ENCODE peak calls at places on chromosome 1, in six cellular contexts. K, T, O, F, P and V are unnamed samples.

GRCh38 chr1:64748222-64748621 is 3.3 kb downstream of the RAVER2 start:
- DNase-seq in K (no peak), T (no peak), F (no peak), O (no peak), P (no peak), V (no peak)

GRCh38 chr1:27637052-27637451 is 2.1 kb upstream of the FGR start:
- DNase-seq in T (no peak), O (no peak), K (peak; percentile 63), F (no peak), P (no peak), V (peak; percentile 44)

GRCh38 chr1:54365020-54365797 is 41.0 kb downstream of the SSBP3 start:
- DNase-seq in O (no peak), F (no peak), P (no peak), T (no peak), K (no peak), V (no peak)

GRCh38 chr1:53115403-53116306 is 26.8 kb downstream of the SLC1A7 start:
- DNase-seq in K (peak; percentile 65), P (peak; percentile 51), F (peak; percentile 94), T (no peak), O (peak; percentile 72), V (peak; percentile 91)

GRCh38 chr1:233081686-233082085 is 131.3 kb downstream of the NTPCR start:
- DNase-seq in T (no peak), K (peak; percentile 47), P (no peak), F (peak; percentile 64), O (no peak), V (peak; percentile 78)

GRCh38 chr1:56938636-56939035 is 27.2 kb downstream of the C8B start:
- DNase-seq in F (no peak), T (no peak), O (no peak), P (no peak), K (no peak), V (no peak)

GRCh38 chr1:14138135-14138506 is 438.1 kb downstream of the PRDM2 start:
- DNase-seq in F (no peak), O (no peak), T (no peak), K (no peak), P (no peak), V (no peak)

GRCh38 chr1:217133958-217134856 is 411.0 kb upstream of the ESRRG start:
- DNase-seq in K (peak; percentile 21), T (peak; percentile 63), O (peak; percentile 18), F (peak; percentile 39), P (peak; percentile 41), V (peak; percentile 42)

GRCh38 chr1:51898090-51898734 is 19.7 kb upstream of the NRDC start:
- DNase-seq in O (no peak), F (no peak), T (no peak), K (peak; percentile 97), P (no peak), V (peak; percentile 80)

GRCh38 chr1:73617145-73617544 is 580.8 kb downstream of the LRRIQ3 start:
- DNase-seq in P (no peak), T (no peak), K (no peak), F (no peak), O (no peak), V (no peak)

GRCh38 chr1:59605761-59606160 is 209.0 kb upstream of the HOOK1 start:
- DNase-seq in K (peak; percentile 78), T (no peak), F (no peak), O (no peak), P (no peak), V (peak; percentile 62)

GRCh38 chr1:91402023-91402422 is 2.6 kb downstream of the HFM1 start:
- DNase-seq in F (no peak), P (no peak), O (no peak), K (peak; percentile 20), T (no peak), V (peak; percentile 24)

GRCh38 chr1:21327566-21328323 is 37.5 kb upstream of the ECE1 start:
- DNase-seq in P (no peak), O (no peak), K (no peak), F (no peak), T (no peak), V (no peak)

GRCh38 chr1:2837823-2838222 is 36.3 kb upstream of the TTC34 start:
- DNase-seq in O (no peak), T (no peak), F (no peak), P (no peak), K (no peak), V (no peak)

GRCh38 chr1:91217911-91218310 is 186.7 kb downstream of the HFM1 start:
- DNase-seq in K (no peak), O (no peak), T (no peak), F (no peak), P (no peak), V (no peak)

GRCh38 chr1:188425687-188426086 is 1596.9 kb downstream of the PLA2G4A start:
- DNase-seq in F (no peak), O (no peak), T (no peak), P (no peak), K (peak; percentile 94), V (peak; percentile 62)

GRCh38 chr1:201637282-201638076 is 98.6 kb downstream of the NAV1 start:
- DNase-seq in P (no peak), F (no peak), O (no peak), K (peak; percentile 68), T (no peak), V (peak; percentile 89)

GRCh38 chr1:65163193-65163805 is 15.3 kb downstream of the AK4 start:
- DNase-seq in F (no peak), O (no peak), K (no peak), T (no peak), P (no peak), V (no peak)

GRCh38 chr1:209585672-209586071 is 2.2 kb downstream of the CAMK1G start:
- DNase-seq in O (no peak), F (peak; percentile 42), K (no peak), P (peak; percentile 47), T (peak; percentile 66), V (peak; percentile 80)

GRCh38 chr1:235133086-235133485 is 4.4 kb upstream of the TOMM20 start:
- DNase-seq in F (no peak), K (no peak), P (no peak), T (peak; percentile 6), O (no peak), V (no peak)

GRCh38 chr1:221776495-221777413 is 34.9 kb upstream of the DUSP10 start:
- DNase-seq in F (no peak), T (no peak), P (no peak), K (no peak), O (no peak), V (no peak)

GRCh38 chr1:168480997-168481396 is 62.8 kb downstream of the XCL2 start:
- DNase-seq in O (no peak), P (peak; percentile 53), K (no peak), F (peak; percentile 39), T (no peak), V (no peak)

GRCh38 chr1:12424150-12424549 is 193.9 kb downstream of the DHRS3 start:
- DNase-seq in F (no peak), T (no peak), P (no peak), O (no peak), K (peak; percentile 80), V (no peak)

DNA sequence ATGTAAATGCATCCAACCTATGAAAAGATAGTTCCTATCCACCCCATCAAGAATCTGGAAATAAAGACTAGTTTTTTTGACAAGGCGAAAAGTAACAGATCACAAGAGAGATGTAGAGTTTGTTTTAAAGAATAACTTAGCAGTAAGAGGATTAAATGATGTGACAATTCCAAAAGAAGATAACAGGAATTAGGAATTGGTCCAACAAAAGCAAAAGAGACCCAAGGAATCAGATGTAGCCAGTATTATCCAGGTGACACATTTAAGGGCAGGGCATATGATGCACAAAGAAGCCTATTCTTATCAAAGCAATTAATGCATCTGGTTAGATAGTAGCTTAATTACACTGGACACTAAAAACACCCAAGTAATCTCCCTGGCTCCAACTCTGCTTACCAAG is 53.8 kb downstream of the PUM1 start:
- DNase-seq in P (no peak), O (no peak), F (no peak), T (no peak), K (no peak), V (no peak)
- H3K4ac ChIP-seq in P (no peak overlapping the region), O (no peak overlapping the region), F (no peak overlapping the region), T (no peak overlapping the region), K (no peak overlapping the region), V (no peak overlapping the region)

DNA sequence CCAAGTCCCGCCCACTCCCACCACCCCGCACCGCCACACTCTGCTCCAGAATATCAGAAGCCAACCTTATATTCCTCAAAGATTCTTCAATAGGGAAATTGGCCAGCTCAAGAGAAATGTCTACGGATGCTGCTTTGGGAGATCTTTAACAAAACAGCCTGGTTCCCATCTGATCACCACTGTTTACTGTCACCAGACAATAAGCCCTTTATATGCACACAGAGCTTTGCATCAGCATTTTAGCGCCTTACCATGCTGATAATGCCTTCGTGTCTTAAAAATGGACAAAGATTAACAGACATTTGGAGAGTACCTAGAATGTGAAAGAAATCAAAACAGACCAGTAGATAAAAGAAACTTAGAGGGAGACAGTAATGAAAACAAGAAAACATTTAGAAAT is 141.7 kb upstream of the SYT6 start:
- DNase-seq in P (no peak), F (no peak), K (no peak), O (no peak), T (no peak), V (no peak)
- H3K9ac ChIP-seq in P (no peak overlapping the region), F (no peak overlapping the region), K (no peak overlapping the region), O (no peak overlapping the region), T (no peak overlapping the region), V (no peak overlapping the region)

DNA sequence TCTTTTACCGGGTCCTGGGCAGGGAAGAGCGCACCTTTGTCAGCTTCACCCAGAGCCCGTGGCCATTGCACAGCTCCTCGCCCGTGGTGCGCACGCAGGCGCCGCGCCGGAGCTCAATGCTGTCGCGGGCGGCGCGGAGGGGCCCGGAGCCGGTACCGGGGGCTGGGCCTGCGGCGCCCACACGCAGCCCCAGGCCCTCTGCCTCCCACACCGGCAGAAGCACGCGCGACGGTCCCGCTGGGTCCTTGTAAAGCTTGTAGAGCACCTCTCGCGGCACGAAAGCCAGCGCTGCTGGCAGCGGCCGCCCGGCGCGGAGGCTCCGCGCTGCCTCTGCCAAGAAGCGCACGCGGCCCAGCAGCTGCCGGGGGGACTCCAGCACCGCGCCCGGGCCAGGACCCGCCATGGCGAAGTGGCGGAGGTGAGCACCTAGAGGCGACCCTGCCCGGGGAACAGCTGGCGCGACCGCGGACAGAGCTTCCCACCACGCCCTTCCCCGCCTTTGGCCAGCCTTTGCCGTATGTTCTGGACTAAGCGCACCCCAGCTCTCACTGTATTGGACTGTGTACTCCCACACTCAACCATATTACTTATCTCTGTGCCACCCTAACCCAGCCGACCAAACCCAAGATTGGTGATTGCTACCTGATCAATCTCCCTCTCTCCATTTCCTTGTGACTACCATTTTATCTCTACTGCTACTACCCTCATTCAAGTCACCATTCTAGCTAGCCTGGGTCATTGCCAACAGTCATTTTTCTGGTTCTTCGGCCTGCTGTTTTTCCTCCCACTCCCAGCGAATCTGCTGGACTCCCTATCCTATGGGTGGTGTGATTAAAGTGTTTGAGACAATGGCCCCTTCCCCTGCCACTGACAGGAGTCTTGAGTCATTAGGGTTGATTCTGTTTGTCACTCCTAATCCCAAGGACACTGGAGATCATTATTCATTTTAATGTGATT is at the start of gene HECTD3:
- DNase-seq in K (peak; percentile 71), O (peak; percentile 56), P (peak; percentile 75), F (peak; percentile 72), T (peak; percentile 75), V (peak; percentile 83)
- H2BK5ac ChIP-seq in K (peak within 1 kb of the TSS; percentile 77), O (no peak within 1 kb of the TSS), P (no peak within 1 kb of the TSS), F (no peak within 1 kb of the TSS), T (peak within 1 kb of the TSS; percentile 61), V (no peak within 1 kb of the TSS)

GRCh38 chr1:162347281-162347680 is 29.4 kb downstream of the SPATA46 start:
- DNase-seq in F (no peak), O (no peak), K (no peak), T (no peak), P (no peak), V (no peak)

GRCh38 chr1:162351443-162351842 is 25.2 kb downstream of the SPATA46 start:
- DNase-seq in K (no peak), P (no peak), T (no peak), O (no peak), F (peak; percentile 50), V (no peak)

GRCh38 chr1:162353078-162353477 is 23.6 kb downstream of the SPATA46 start:
- DNase-seq in P (no peak), O (no peak), K (no peak), T (no peak), F (peak; percentile 19), V (no peak)

GRCh38 chr1:162349635-162350330 is 26.9 kb downstream of the SPATA46 start:
- DNase-seq in F (peak; percentile 23), T (no peak), P (no peak), O (no peak), K (peak; percentile 77), V (peak; percentile 90)
- H3K4ac ChIP-seq in F (no peak overlapping the region), T (no peak overlapping the region), P (no peak overlapping the region), O (no peak overlapping the region), K (peak overlapping the region; percentile 22), V (peak overlapping the region; percentile 57)